ENCODE peak calls at places on chromosomes 12 and 14, in five cellular contexts. K is HFFc6, T is cardiac muscle cell, A is mucosa of descending colon, D is endothelial cell. H is an unnamed sample.

GRCh38 chr12:104219908-104220404 is 4.4 kb downstream of the TXNRD1 start:
- DNase-seq in K (peak), T (no peak), A (no peak), D (no peak), H (no peak)

GRCh38 chr14:72614365-72614764 is 279.5 kb downstream of the DPF3 start:
- DNase-seq in K (no peak), T (no peak), A (no peak), D (no peak), H (no peak)

GRCh38 chr14:69877492-69877891 is 1.7 kb upstream of the SMOC1 start:
- DNase-seq in K (no peak), T (peak), A (no peak), D (no peak), H (no peak)

GRCh38 chr12:12946686-12947355 is 5.1 kb downstream of the GPRC5D start:
- DNase-seq in K (peak), T (no peak), A (no peak), D (no peak), H (no peak)

GRCh38 chr12:48247181-48247966 is 44.3 kb upstream of the OR10AD1 start:
- DNase-seq in K (no peak), T (no peak), A (no peak), D (no peak), H (no peak)

GRCh38 chr14:93120952-93121834 is 5.5 kb upstream of the ITPK1 start:
- DNase-seq in K (no peak), T (no peak), A (no peak), D (no peak), H (no peak)

GRCh38 chr12:27179399-27180214 is 64.5 kb upstream of the STK38L start:
- DNase-seq in K (peak), T (no peak), A (no peak), D (no peak), H (no peak)

GRCh38 chr12:128549621-128550020 is 274.1 kb downstream of the SLC15A4 start:
- DNase-seq in K (no peak), T (no peak), A (no peak), D (no peak), H (no peak)

GRCh38 chr14:68781161-68782021 is 11.5 kb downstream of the ZFP36L1 start:
- DNase-seq in K (no peak), T (no peak), A (peak), D (no peak), H (peak)

GRCh38 chr12:132356686-132357622 is 27.6 kb upstream of the GALNT9 start:
- DNase-seq in K (peak), T (no peak), A (peak), D (peak), H (peak)

GRCh38 chr14:35826218-35826951 is at the start of gene BRMS1L:
- DNase-seq in K (peak), T (peak), A (peak), D (peak), H (peak)
- TF ChIP-seq CTCF in K (no peak), T (no peak), A (no peak), D (no peak), H (no peak)

GRCh38 chr12:100151769-100152168 is 9.1 kb upstream of the BLTP3B start:
- DNase-seq in K (no peak), T (no peak), A (no peak), D (no peak), H (no peak)
- TF ChIP-seq CTCF in K (no peak), T (no peak), A (no peak), D (no peak), H (no peak)

GRCh38 chr14:35961697-35962274 is 135.6 kb downstream of the BRMS1L start:
- DNase-seq in K (no peak), T (no peak), A (no peak), D (no peak), H (no peak)

GRCh38 chr14:35964736-35965135 is 138.6 kb downstream of the BRMS1L start:
- DNase-seq in K (no peak), T (no peak), A (no peak), D (no peak), H (no peak)

GRCh38 chr14:35959835-35960234 is 133.7 kb downstream of the BRMS1L start:
- DNase-seq in K (no peak), T (no peak), A (no peak), D (no peak), H (no peak)

GRCh38 chr14:35965425-35965824 is 139.3 kb downstream of the BRMS1L start:
- DNase-seq in K (no peak), T (no peak), A (no peak), D (no peak), H (no peak)

GRCh38 chr14:35963209-35963608 is 137.1 kb downstream of the BRMS1L start:
- DNase-seq in K (no peak), T (no peak), A (no peak), D (peak), H (no peak)
- TF ChIP-seq CTCF in K (peak), T (no peak), A (no peak), D (peak), H (peak)

GRCh38 chr12:65840793-65841670 is 16.7 kb downstream of the HMGA2 start:
- DNase-seq in K (no peak), T (no peak), A (no peak), D (no peak), H (no peak)

DNA sequence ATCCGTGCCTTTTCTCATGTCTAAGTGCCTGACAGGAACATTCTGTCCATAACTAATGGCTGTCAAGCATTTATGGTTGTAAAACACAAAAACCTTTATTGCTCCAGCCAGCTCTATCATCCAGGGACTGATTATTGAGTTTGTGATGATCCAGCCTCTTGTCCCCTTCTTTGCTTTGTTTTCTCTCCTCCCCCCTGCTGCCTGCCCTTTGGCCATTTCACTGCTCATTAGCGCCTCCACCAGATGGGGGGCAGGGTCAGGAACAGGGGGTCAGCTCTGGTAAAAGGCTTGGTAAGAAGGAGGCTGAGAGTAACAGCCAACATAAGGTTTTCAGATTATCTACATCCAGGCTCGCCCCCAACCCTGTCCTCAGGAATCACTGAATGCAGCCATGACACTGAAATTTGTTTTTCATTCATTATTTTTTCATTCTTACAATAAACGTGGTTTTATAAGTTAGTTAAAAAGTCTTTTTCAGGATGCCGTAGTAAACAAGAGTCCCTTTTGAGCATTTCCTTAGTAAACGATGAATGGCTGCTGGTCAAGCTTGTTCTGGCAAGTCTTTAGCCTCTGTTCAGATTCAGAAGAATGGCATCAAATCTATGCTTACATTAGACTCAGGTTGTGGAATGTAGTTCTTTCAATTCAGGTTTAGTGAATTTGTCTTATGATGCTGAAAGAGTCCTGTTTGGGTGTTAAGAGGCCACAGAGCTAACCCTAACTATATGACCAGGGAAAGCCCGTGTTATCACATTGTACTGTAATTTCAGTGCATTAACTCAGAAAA is 21.7 kb downstream of the HMGA2 start:
- DNase-seq in K (no peak), T (no peak), A (no peak), D (no peak), H (peak)
- TF ChIP-seq CTCF in K (peak), T (no peak), A (no peak), D (no peak), H (no peak)

DNA sequence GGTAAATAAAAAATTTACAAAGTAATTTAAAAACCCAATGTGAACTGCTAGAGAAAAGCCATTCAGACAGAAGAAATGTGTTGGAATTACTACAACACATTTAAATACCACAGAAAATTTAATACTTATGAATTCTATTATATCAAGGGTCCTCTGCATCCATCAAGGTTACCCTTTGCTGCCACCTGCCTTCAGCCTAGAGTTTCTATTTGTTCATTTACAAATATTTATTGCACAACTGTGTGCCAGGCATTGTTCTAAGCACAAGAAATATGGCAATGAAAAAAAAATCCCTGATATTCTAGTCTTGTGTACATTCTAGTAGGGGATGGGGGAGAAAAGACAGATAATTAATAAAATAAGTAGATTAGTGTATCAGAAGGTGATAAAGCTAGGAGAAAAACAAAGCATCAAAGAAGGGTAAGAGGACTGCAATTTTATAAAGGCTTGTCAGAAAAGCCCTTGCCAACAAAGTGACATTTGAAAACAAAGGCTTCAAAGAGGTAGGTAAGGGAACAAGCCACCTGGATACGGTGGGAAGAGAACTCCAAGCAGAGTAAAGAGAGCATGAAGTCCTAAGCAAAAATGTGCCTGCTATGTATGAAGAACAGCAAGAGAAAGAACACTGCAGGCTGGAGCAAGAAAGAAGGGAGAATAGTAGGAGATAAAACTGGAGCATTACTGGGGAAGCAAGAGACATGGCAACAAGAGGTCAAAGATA is 59.1 kb upstream of the SLC6A13 start:
- DNase-seq in K (no peak), T (peak), A (no peak), D (no peak), H (no peak)
- TF ChIP-seq CTCF in K (peak), T (no peak), A (no peak), D (no peak), H (no peak)

GRCh38 chr12:90410962-90411361 is 544.0 kb downstream of the CCER1 start:
- DNase-seq in K (no peak), T (no peak), A (peak), D (no peak), H (no peak)

GRCh38 chr12:90404071-90404470 is 550.9 kb downstream of the CCER1 start:
- DNase-seq in K (no peak), T (no peak), A (no peak), D (no peak), H (no peak)

GRCh38 chr12:90407841-90408240 is 547.1 kb downstream of the CCER1 start:
- DNase-seq in K (no peak), T (peak), A (no peak), D (no peak), H (no peak)
- TF ChIP-seq CTCF in K (no peak), T (no peak), A (no peak), D (no peak), H (no peak)

GRCh38 chr14:50943261-50943942 is 881 bp downstream of the PYGL start:
- DNase-seq in K (no peak), T (peak), A (peak), D (peak), H (no peak)

GRCh38 chr14:50944647-50945413 is 547 bp upstream of the PYGL start:
- DNase-seq in K (no peak), T (no peak), A (peak), D (peak), H (no peak)

GRCh38 chr14:50946234-50946935 is 2.1 kb upstream of the PYGL start:
- DNase-seq in K (no peak), T (no peak), A (no peak), D (no peak), H (no peak)

GRCh38 chr14:50941151-50941550 is 3.1 kb downstream of the PYGL start:
- DNase-seq in K (peak), T (no peak), A (no peak), D (no peak), H (no peak)

DNA sequence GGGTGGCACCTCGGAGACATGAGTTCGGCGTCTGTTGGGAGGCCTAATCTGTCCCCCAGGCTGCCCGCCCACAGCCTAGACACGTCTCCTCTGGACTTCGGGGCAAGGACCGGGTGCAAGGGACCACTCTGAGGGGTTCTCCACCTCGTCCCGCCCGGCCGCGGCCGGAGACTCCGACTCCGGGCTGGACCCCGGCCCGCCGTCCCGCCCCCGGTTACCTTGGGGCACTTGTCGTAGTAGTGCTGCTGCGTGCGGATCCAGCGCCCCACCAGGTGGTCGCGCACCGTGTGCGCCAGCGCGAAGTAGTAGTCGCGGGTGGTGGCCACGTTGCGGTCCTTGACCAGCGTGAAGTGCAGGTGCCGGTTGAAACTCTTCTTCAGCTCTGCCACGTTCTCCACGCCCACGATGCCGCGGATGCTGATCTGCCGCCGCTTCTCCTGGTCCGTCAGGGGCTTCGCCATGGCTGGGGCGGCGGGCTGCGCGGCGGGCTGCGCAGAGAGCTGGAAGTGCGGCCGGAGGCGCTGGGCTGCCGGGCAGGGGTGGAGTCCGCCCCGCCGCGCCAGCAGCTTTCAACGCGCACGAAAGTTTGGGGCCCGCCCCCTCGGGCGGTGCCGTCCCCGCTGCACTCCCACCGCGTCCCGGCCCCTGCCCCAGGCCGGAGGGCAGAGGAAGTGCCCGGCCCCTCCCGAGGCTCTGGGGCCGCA is at the start of gene PYGL:
- DNase-seq in K (peak), T (peak), A (peak), D (peak), H (peak)
- TF ChIP-seq CTCF in K (no peak), T (peak), A (no peak), D (no peak), H (no peak)

DNA sequence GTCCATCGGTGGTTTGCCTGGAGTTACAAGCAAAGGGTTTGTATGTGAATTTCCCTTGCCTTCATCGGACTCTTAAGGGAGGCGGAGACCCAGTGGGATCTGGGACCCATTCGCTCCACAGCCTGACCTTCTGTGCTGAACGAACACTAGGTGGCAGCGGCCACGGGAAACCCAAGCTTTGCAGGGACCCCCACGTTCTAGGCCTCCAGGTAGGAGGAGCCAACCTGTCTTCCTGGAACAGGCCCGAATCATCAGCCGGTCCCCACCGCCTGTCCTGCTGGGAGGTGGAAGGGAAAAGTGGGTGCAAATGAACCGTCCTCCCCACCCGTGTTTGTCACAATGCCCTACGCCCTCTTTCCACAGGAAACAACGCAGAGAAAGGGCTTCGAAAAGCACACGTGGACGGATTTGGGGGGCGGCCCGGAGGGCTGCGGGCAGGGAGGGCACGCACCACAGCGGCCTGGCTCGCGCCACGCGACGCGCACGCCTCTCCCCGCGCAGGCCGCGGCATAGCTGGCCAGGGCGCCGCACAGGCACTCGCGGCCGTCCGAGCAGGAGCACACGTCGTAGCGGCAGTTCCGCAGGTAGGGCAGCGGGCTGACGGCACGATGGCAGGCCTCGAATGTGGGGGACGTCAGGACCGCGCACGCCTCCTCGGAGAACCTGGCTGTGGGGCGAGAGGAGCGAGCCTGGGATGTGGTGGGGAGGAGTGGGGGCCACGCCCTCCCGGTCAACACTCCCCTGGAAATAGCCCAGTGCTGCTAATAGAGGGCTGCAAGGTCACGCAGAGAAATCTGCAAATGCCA is 67.9 kb downstream of the VWF start:
- DNase-seq in K (no peak), T (peak), A (no peak), D (peak), H (peak)
- TF ChIP-seq CTCF in K (peak), T (peak), A (no peak), D (no peak), H (peak)

DNA sequence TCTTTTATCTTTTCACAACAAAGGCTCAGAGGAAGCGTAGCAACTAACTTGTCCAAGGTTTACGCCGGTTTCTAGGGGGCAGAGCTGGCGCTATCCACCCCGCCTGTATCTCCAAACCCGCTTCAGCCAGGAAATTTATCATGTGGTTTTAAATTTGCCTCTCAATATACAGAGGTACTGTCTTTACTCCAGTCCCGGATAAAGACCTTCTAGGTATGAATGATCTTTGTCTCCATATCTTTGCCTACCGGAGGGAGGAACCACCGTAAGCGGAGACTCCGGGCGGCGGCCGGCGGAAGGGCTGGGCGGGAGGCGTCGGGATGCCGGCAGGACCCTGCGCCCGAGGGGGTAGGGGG is 693 bp upstream of the RIMKLB start:
- DNase-seq in K (peak), T (peak), A (no peak), D (no peak), H (no peak)
- TF ChIP-seq CTCF in K (no peak), T (no peak), A (no peak), D (no peak), H (no peak)

GRCh38 chr14:54784657-54785056 is 118.0 kb downstream of the GCH1 start:
- DNase-seq in K (no peak), T (no peak), A (no peak), D (no peak), H (no peak)

GRCh38 chr14:54786191-54786755 is 116.4 kb downstream of the GCH1 start:
- DNase-seq in K (no peak), T (no peak), A (no peak), D (no peak), H (no peak)

GRCh38 chr14:54786816-54787215 is 115.8 kb downstream of the GCH1 start:
- DNase-seq in K (no peak), T (no peak), A (no peak), D (no peak), H (no peak)

GRCh38 chr14:54785111-54785777 is 117.4 kb downstream of the GCH1 start:
- DNase-seq in K (no peak), T (no peak), A (no peak), D (no peak), H (no peak)

GRCh38 chr14:54785778-54786160 is 116.9 kb downstream of the GCH1 start:
- DNase-seq in K (no peak), T (no peak), A (no peak), D (no peak), H (no peak)
- TF ChIP-seq CTCF in K (no peak), T (no peak), A (no peak), D (no peak), H (no peak)

H was measured in glutamatergic neuron.